ENCODE peak calls at places on chromosomes 7 and 10, in eight cellular contexts. One of them, this sample, is unnamed.
A peak's percentile ranks its signal among the peaks of the same experiment; 100 is the strongest.

GRCh38 chr10:115141254-115141653 is 48.1 kb downstream of the ATRNL1 start:
- DNase-seq in esophagus squamous epithelium: no peak
- DNase-seq in heart left ventricle: no peak
- DNase-seq in left ventricle myocardium inferior: no peak
- DNase-seq in adrenal gland: no peak
- DNase-seq in OCI-LY7: no peak
- DNase-seq in CD8-positive, alpha-beta T cell: no peak
- DNase-seq in GM23338: peak; percentile 44
- DNase-seq in this sample: no peak

GRCh38 chr10:48464871-48465736 is 139.8 kb downstream of the ARHGAP22 start:
- DNase-seq in adrenal gland: no peak
- DNase-seq in heart left ventricle: peak; percentile 78
- DNase-seq in CD8-positive, alpha-beta T cell: peak; percentile 44
- DNase-seq in OCI-LY7: no peak
- DNase-seq in left ventricle myocardium inferior: peak; percentile 70
- DNase-seq in esophagus squamous epithelium: no peak
- DNase-seq in GM23338: peak; percentile 23
- DNase-seq in this sample: peak; percentile 16

GRCh38 chr7:66957595-66958290 is 36.7 kb downstream of the TMEM248 start:
- DNase-seq in left ventricle myocardium inferior: no peak
- DNase-seq in CD8-positive, alpha-beta T cell: no peak
- DNase-seq in heart left ventricle: no peak
- DNase-seq in adrenal gland: no peak
- DNase-seq in OCI-LY7: no peak
- DNase-seq in esophagus squamous epithelium: no peak
- DNase-seq in GM23338: no peak
- DNase-seq in this sample: no peak

GRCh38 chr10:132374612-132375011 is 22.4 kb upstream of the PWWP2B start:
- DNase-seq in CD8-positive, alpha-beta T cell: no peak
- DNase-seq in left ventricle myocardium inferior: no peak
- DNase-seq in heart left ventricle: peak; percentile 46
- DNase-seq in GM23338: no peak
- DNase-seq in esophagus squamous epithelium: no peak
- DNase-seq in adrenal gland: no peak
- DNase-seq in OCI-LY7: no peak
- DNase-seq in this sample: no peak

GRCh38 chr10:117218654-117219053 is 21.4 kb downstream of the KCNK18 start:
- DNase-seq in OCI-LY7: no peak
- DNase-seq in left ventricle myocardium inferior: no peak
- DNase-seq in heart left ventricle: no peak
- DNase-seq in GM23338: peak; percentile 44
- DNase-seq in esophagus squamous epithelium: no peak
- DNase-seq in adrenal gland: no peak
- DNase-seq in CD8-positive, alpha-beta T cell: no peak
- DNase-seq in this sample: no peak

GRCh38 chr7:38679419-38679818 is 48.2 kb upstream of the AMPH start:
- DNase-seq in heart left ventricle: no peak
- DNase-seq in OCI-LY7: no peak
- DNase-seq in esophagus squamous epithelium: no peak
- DNase-seq in adrenal gland: no peak
- DNase-seq in left ventricle myocardium inferior: no peak
- DNase-seq in CD8-positive, alpha-beta T cell: no peak
- DNase-seq in GM23338: no peak
- DNase-seq in this sample: no peak

GRCh38 chr7:124276005-124276606 is 243.2 kb upstream of the TMEM229A start:
- DNase-seq in adrenal gland: no peak
- DNase-seq in CD8-positive, alpha-beta T cell: no peak
- DNase-seq in GM23338: peak; percentile 77
- DNase-seq in esophagus squamous epithelium: no peak
- DNase-seq in left ventricle myocardium inferior: no peak
- DNase-seq in heart left ventricle: no peak
- DNase-seq in OCI-LY7: peak; percentile 33
- DNase-seq in this sample: peak; percentile 23

GRCh38 chr7:114345494-114345893 is 69.1 kb upstream of the FOXP2 start:
- DNase-seq in OCI-LY7: no peak
- DNase-seq in CD8-positive, alpha-beta T cell: no peak
- DNase-seq in esophagus squamous epithelium: no peak
- DNase-seq in heart left ventricle: no peak
- DNase-seq in adrenal gland: no peak
- DNase-seq in left ventricle myocardium inferior: no peak
- DNase-seq in GM23338: no peak
- DNase-seq in this sample: no peak

GRCh38 chr7:93902777-93903423 is 3.5 kb upstream of the GNGT1 start:
- DNase-seq in adrenal gland: no peak
- DNase-seq in OCI-LY7: peak; percentile 60
- DNase-seq in heart left ventricle: no peak
- DNase-seq in esophagus squamous epithelium: no peak
- DNase-seq in left ventricle myocardium inferior: no peak
- DNase-seq in GM23338: peak; percentile 75
- DNase-seq in CD8-positive, alpha-beta T cell: no peak
- DNase-seq in this sample: peak; percentile 23

GRCh38 chr7:134726581-134726980 is 52.9 kb upstream of the CALD1 start:
- DNase-seq in CD8-positive, alpha-beta T cell: no peak
- DNase-seq in left ventricle myocardium inferior: no peak
- DNase-seq in adrenal gland: no peak
- DNase-seq in GM23338: no peak
- DNase-seq in OCI-LY7: no peak
- DNase-seq in heart left ventricle: no peak
- DNase-seq in esophagus squamous epithelium: no peak
- DNase-seq in this sample: no peak

GRCh38 chr7:30406664-30407425 is 71.7 kb downstream of the NOD1 start:
- DNase-seq in esophagus squamous epithelium: no peak
- DNase-seq in left ventricle myocardium inferior: no peak
- DNase-seq in OCI-LY7: no peak
- DNase-seq in adrenal gland: no peak
- DNase-seq in GM23338: no peak
- DNase-seq in CD8-positive, alpha-beta T cell: no peak
- DNase-seq in heart left ventricle: no peak
- DNase-seq in this sample: no peak

GRCh38 chr10:77879710-77880109 is 46.8 kb downstream of the DLG5 start:
- DNase-seq in CD8-positive, alpha-beta T cell: no peak
- DNase-seq in GM23338: no peak
- DNase-seq in left ventricle myocardium inferior: no peak
- DNase-seq in esophagus squamous epithelium: no peak
- DNase-seq in heart left ventricle: no peak
- DNase-seq in adrenal gland: no peak
- DNase-seq in OCI-LY7: no peak
- DNase-seq in this sample: no peak

DNA sequence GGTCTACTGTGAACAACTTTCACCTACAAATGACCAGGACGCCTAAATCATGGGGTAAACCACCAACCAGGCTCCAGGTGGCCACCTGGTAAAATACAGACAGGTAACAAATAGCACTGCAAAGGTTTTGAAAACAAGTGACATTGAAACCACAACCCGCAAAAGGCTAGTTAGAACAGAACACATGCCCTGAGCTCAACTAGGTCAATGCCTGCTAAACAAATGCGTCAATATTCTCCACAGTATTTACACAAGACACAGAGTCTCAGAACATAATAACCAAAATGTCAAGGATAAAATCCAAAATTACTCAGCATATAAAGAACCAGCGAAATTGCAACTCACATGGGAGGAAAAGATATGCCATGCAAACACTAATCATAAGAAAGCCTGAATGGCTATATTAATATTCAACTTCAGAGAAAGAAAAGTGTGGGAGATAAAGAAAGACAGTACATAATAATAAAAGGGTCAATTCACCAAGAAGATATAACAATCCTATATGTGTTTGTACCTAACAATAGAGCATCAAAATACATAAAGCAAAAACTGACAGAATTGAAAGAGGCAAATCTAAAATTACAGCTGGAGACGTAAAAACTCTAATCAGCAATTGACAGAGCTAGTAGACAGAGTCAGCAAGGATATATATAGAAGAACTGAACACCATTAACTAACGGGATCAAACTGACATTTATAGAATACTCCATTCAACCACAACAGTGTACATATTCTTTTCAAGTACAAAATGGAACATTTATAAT is 47.6 kb downstream of the SMURF1 start:
- DNase-seq in adrenal gland: peak; percentile 54
- DNase-seq in CD8-positive, alpha-beta T cell: no peak
- DNase-seq in GM23338: no peak
- DNase-seq in OCI-LY7: no peak
- DNase-seq in heart left ventricle: no peak
- DNase-seq in left ventricle myocardium inferior: no peak
- DNase-seq in esophagus squamous epithelium: no peak
- DNase-seq in this sample: no peak
- H3K27ac ChIP-seq in adrenal gland: peak overlapping the region; percentile 87
- H3K27ac ChIP-seq in CD8-positive, alpha-beta T cell: no peak overlapping the region
- H3K27ac ChIP-seq in GM23338: no peak overlapping the region
- H3K27ac ChIP-seq in OCI-LY7: no peak overlapping the region
- H3K27ac ChIP-seq in heart left ventricle: peak overlapping the region; percentile 14
- H3K27ac ChIP-seq in left ventricle myocardium inferior: peak overlapping the region; percentile 72
- H3K27ac ChIP-seq in esophagus squamous epithelium: peak overlapping the region; percentile 70
- H3K27ac ChIP-seq in this sample: peak overlapping the region; percentile 28

GRCh38 chr7:47496666-47497065 is 85.2 kb downstream of the TNS3 start:
- DNase-seq in left ventricle myocardium inferior: no peak
- DNase-seq in adrenal gland: no peak
- DNase-seq in GM23338: no peak
- DNase-seq in heart left ventricle: no peak
- DNase-seq in esophagus squamous epithelium: no peak
- DNase-seq in CD8-positive, alpha-beta T cell: no peak
- DNase-seq in OCI-LY7: no peak
- DNase-seq in this sample: no peak
- H3K4me1 ChIP-seq in left ventricle myocardium inferior: peaks cover 61% of the 10 kb centered on the region
- H3K4me1 ChIP-seq in adrenal gland: peaks cover 67% of the 10 kb centered on the region
- H3K4me1 ChIP-seq in GM23338: peaks cover 26% of the 10 kb centered on the region
- H3K4me1 ChIP-seq in heart left ventricle: peaks cover 55% of the 10 kb centered on the region
- H3K4me1 ChIP-seq in esophagus squamous epithelium: peaks cover 20% of the 10 kb centered on the region
- H3K4me1 ChIP-seq in CD8-positive, alpha-beta T cell: no peaks in the 10 kb centered on the region
- H3K4me1 ChIP-seq in OCI-LY7: peaks cover 53% of the 10 kb centered on the region
- H3K4me1 ChIP-seq in this sample: peaks cover 18% of the 10 kb centered on the region

DNA sequence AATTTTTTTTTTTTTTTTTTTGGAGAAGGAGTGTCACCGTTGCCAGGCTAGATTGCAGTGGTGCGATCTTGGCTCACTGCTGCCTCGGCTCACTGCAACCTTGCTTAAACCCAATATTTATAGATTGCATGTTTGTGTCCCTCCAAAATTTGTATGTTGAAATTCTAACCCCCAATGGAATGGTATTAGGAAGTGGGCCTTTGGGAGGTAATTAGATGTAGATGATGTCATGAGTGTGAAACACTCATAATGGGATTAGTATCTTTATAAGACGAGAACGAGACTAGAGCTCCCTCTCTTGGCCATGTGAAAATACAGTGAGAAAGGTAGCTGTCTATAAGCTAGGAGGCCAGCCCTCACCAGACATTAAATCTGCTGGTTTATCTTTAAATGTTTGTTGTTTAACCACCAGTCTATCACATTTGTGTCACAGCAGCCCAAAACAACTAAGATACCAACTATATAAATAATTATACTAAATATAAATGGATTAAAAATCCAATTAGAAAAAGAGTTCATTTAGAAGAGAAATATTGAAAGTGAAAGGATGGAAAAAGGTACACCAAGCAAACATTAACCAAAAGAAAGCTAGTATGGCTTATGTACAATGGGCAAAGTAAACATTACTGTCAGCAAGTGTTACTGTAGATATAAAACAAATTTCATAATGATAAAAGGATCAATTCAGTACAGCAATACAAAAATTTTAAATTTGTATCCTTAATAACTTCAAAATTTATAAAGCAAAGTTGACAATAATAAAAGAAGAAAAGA is 9.3 kb downstream of the TCAF1 start:
- DNase-seq in CD8-positive, alpha-beta T cell: no peak
- DNase-seq in heart left ventricle: no peak
- DNase-seq in OCI-LY7: peak; percentile 43
- DNase-seq in left ventricle myocardium inferior: no peak
- DNase-seq in adrenal gland: no peak
- DNase-seq in esophagus squamous epithelium: no peak
- DNase-seq in GM23338: peak; percentile 81
- DNase-seq in this sample: no peak
- TF ChIP-seq CTCF in CD8-positive, alpha-beta T cell: no peak
- TF ChIP-seq CTCF in heart left ventricle: no peak
- TF ChIP-seq CTCF in OCI-LY7: peak; percentile 80
- TF ChIP-seq CTCF in left ventricle myocardium inferior: no peak
- TF ChIP-seq CTCF in adrenal gland: no peak
- TF ChIP-seq CTCF in esophagus squamous epithelium: no peak
- TF ChIP-seq CTCF in GM23338: peak; percentile 78
- TF ChIP-seq CTCF in this sample: peak; percentile 25

GRCh38 chr7:37283701-37284100 is 165.0 kb downstream of the ELMO1 start:
- DNase-seq in heart left ventricle: no peak
- DNase-seq in OCI-LY7: no peak
- DNase-seq in esophagus squamous epithelium: no peak
- DNase-seq in adrenal gland: no peak
- DNase-seq in GM23338: no peak
- DNase-seq in left ventricle myocardium inferior: no peak
- DNase-seq in CD8-positive, alpha-beta T cell: no peak
- DNase-seq in this sample: no peak

GRCh38 chr7:37284805-37285211 is 163.9 kb downstream of the ELMO1 start:
- DNase-seq in CD8-positive, alpha-beta T cell: peak; percentile 61
- DNase-seq in GM23338: peak; percentile 78
- DNase-seq in adrenal gland: peak; percentile 35
- DNase-seq in esophagus squamous epithelium: no peak
- DNase-seq in OCI-LY7: peak; percentile 47
- DNase-seq in heart left ventricle: peak; percentile 68
- DNase-seq in left ventricle myocardium inferior: peak; percentile 38
- DNase-seq in this sample: peak; percentile 64

GRCh38 chr7:37282927-37283326 is 165.7 kb downstream of the ELMO1 start:
- DNase-seq in GM23338: no peak
- DNase-seq in CD8-positive, alpha-beta T cell: no peak
- DNase-seq in adrenal gland: no peak
- DNase-seq in OCI-LY7: no peak
- DNase-seq in left ventricle myocardium inferior: no peak
- DNase-seq in esophagus squamous epithelium: no peak
- DNase-seq in heart left ventricle: no peak
- DNase-seq in this sample: no peak

GRCh38 chr7:37285701-37286475 is 162.8 kb downstream of the ELMO1 start:
- DNase-seq in left ventricle myocardium inferior: no peak
- DNase-seq in heart left ventricle: no peak
- DNase-seq in GM23338: no peak
- DNase-seq in adrenal gland: no peak
- DNase-seq in OCI-LY7: no peak
- DNase-seq in CD8-positive, alpha-beta T cell: no peak
- DNase-seq in esophagus squamous epithelium: no peak
- DNase-seq in this sample: no peak

GRCh38 chr7:37284285-37284684 is 164.4 kb downstream of the ELMO1 start:
- DNase-seq in CD8-positive, alpha-beta T cell: no peak
- DNase-seq in esophagus squamous epithelium: no peak
- DNase-seq in left ventricle myocardium inferior: no peak
- DNase-seq in OCI-LY7: no peak
- DNase-seq in GM23338: no peak
- DNase-seq in heart left ventricle: no peak
- DNase-seq in adrenal gland: no peak
- DNase-seq in this sample: no peak
- H3K27ac ChIP-seq in CD8-positive, alpha-beta T cell: no peak overlapping the region
- H3K27ac ChIP-seq in esophagus squamous epithelium: no peak overlapping the region
- H3K27ac ChIP-seq in left ventricle myocardium inferior: peak overlapping the region; percentile 60
- H3K27ac ChIP-seq in OCI-LY7: no peak overlapping the region
- H3K27ac ChIP-seq in GM23338: no peak overlapping the region
- H3K27ac ChIP-seq in heart left ventricle: no peak overlapping the region
- H3K27ac ChIP-seq in adrenal gland: no peak overlapping the region
- H3K27ac ChIP-seq in this sample: no peak overlapping the region

This sample was measured in colonic mucosa.